ENCODE peak calls at places on chromosomes 3 and 15, in four cellular contexts. K is GM12878, L is Peyer's patch, X is heart left ventricle. B is an unnamed sample.

GRCh38 chr3:149352556-149352955 is 19.1 kb upstream of the TM4SF18 start:
- DNase-seq in X (peak), K (no peak), L (peak), B (no peak)

GRCh38 chr3:164521644-164522043 is 556.7 kb downstream of the SI start:
- DNase-seq in L (no peak), X (no peak), K (no peak), B (no peak)

GRCh38 chr15:94671845-94672524 is 440.6 kb downstream of the MCTP2 start:
- DNase-seq in K (no peak), X (peak), L (no peak), B (peak)

GRCh38 chr3:46469680-46470357 is 5.1 kb upstream of the LTF start:
- DNase-seq in K (no peak), L (no peak), X (no peak), B (no peak)

GRCh38 chr3:156218353-156218744 is 98.0 kb downstream of the KCNAB1 start:
- DNase-seq in K (no peak), L (no peak), X (no peak), B (no peak)

GRCh38 chr3:69343875-69344274 is 42.0 kb downstream of the FRMD4B start:
- DNase-seq in X (no peak), K (no peak), L (no peak), B (no peak)

GRCh38 chr3:157981819-157982218 is 124.4 kb downstream of the SHOX2 start:
- DNase-seq in X (no peak), K (no peak), L (no peak), B (no peak)

GRCh38 chr3:148723591-148723990 is 25.9 kb downstream of the AGTR1 start:
- DNase-seq in X (no peak), K (no peak), L (no peak), B (no peak)

GRCh38 chr3:126040386-126040785 is 43.5 kb downstream of the SLC41A3 start:
- DNase-seq in L (no peak), K (no peak), X (no peak), B (peak)

GRCh38 chr3:52339612-52340011 is 23.5 kb downstream of the DNAH1 start:
- DNase-seq in X (peak), K (peak), L (no peak), B (no peak)

GRCh38 chr3:45446706-45447105 is 58.3 kb downstream of the LARS2 start:
- DNase-seq in K (no peak), X (no peak), L (no peak), B (no peak)

GRCh38 chr3:157073810-157074209 is 86.1 kb downstream of the CCNL1 start:
- DNase-seq in L (no peak), K (no peak), X (no peak), B (peak)

GRCh38 chr3:278300-279064 is 81.9 kb downstream of the CHL1 start:
- DNase-seq in X (no peak), L (no peak), K (peak), B (no peak)

GRCh38 chr3:139389552-139390368 is at the start of gene COPB2:
- DNase-seq in K (peak), L (peak), X (peak), B (peak)

GRCh38 chr3:137815251-137815650 is 51.1 kb downstream of the SOX14 start:
- DNase-seq in X (no peak), K (no peak), L (no peak), B (no peak)

GRCh38 chr15:90225047-90225446 is 8.7 kb downstream of the CIB1 start:
- DNase-seq in K (no peak), L (no peak), X (no peak), B (no peak)

GRCh38 chr3:130825762-130826297 is 68.1 kb upstream of the ATP2C1 start:
- DNase-seq in X (no peak), K (no peak), L (no peak), B (no peak)

GRCh38 chr15:25600751-25601150 is 161.9 kb upstream of the UBE3A start:
- DNase-seq in K (no peak), X (no peak), L (no peak), B (no peak)

GRCh38 chr15:41512512-41513281 is 930 bp downstream of the LTK start:
- DNase-seq in K (no peak), L (peak), X (peak), B (no peak)

GRCh38 chr3:148459931-148460513 is 237.7 kb upstream of the AGTR1 start:
- DNase-seq in K (no peak), X (no peak), L (no peak), B (no peak)

GRCh38 chr3:4997946-4998345 is 18.7 kb downstream of the BHLHE40 start:
- DNase-seq in K (no peak), X (no peak), L (no peak), B (no peak)

GRCh38 chr15:83436513-83437158 is 10.5 kb upstream of the SH3GL3 start:
- DNase-seq in X (no peak), L (no peak), K (no peak), B (peak)

GRCh38 chr3:124489506-124489905 is 240.7 kb upstream of the UMPS start:
- DNase-seq in L (no peak), K (no peak), X (no peak), B (peak)

GRCh38 chr3:170180107-170180951 is 1.2 kb downstream of the PHC3 start:
- DNase-seq in K (no peak), L (peak), X (no peak), B (no peak)

GRCh38 chr3:69182588-69183299 is 60.3 kb upstream of the LMOD3 start:
- DNase-seq in K (no peak), L (no peak), X (no peak), B (no peak)

GRCh38 chr3:13951184-13951583 is 71.3 kb upstream of the WNT7A start:
- DNase-seq in X (no peak), K (no peak), L (no peak), B (no peak)

GRCh38 chr3:8589880-8590556 is 54.6 kb downstream of the SSUH2 start:
- DNase-seq in L (no peak), K (no peak), X (no peak), B (no peak)

GRCh38 chr3:114205541-114205940 is 26.7 kb upstream of the DRD3 start:
- DNase-seq in L (no peak), K (no peak), X (no peak), B (no peak)

GRCh38 chr3:33083958-33084357 is 13.0 kb downstream of the GLB1 start:
- DNase-seq in L (no peak), X (no peak), K (no peak), B (no peak)

GRCh38 chr15:62020576-62021160 is 39.6 kb downstream of the VPS13C start:
- DNase-seq in L (no peak), K (no peak), X (no peak), B (no peak)

GRCh38 chr3:102092617-102093466 is 243.5 kb downstream of the NFKBIZ start:
- DNase-seq in K (no peak), X (no peak), L (no peak), B (no peak)

GRCh38 chr3:50388720-50389352 is 29.5 kb upstream of the TMEM115 start:
- DNase-seq in K (no peak), X (no peak), L (no peak), B (no peak)
- TF ChIP-seq CTCF in K (no peak), X (no peak), L (no peak), B (no peak)

GRCh38 chr3:15685927-15686326 is 84.4 kb downstream of the BTD start:
- DNase-seq in X (no peak), K (no peak), L (no peak), B (no peak)

GRCh38 chr3:15681668-15682067 is 80.1 kb downstream of the BTD start:
- DNase-seq in K (no peak), X (no peak), L (no peak), B (no peak)

GRCh38 chr3:15683253-15683652 is 81.7 kb downstream of the BTD start:
- DNase-seq in X (no peak), K (no peak), L (no peak), B (no peak)

GRCh38 chr3:15679306-15679705 is 77.8 kb downstream of the BTD start:
- DNase-seq in K (no peak), L (no peak), X (no peak), B (no peak)

DNA sequence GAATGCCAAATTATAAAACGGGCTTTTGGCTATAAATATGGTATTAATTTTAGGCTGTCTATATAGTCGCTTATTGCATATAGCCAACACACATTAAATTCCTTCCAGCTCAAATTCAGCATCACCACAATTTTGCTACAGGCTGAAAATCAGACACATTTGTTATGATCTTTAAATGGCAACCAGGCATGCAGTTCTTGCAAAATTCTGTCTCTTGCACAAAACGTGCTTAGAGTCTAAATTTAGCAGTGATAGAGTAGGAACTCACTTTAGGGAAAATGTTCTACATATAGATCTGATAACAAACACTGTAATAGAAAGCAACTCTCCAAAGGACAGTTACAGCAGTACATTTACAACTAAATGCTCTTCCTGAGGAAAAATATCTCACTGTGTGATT is 81.2 kb downstream of the BTD start:
- DNase-seq in L (no peak), X (no peak), K (no peak), B (no peak)
- H3K27ac ChIP-seq in L (no peak), X (no peak), K (no peak), B (no peak)

GRCh38 chr3:197297020-197297419 is 1.4 kb downstream of the DLG1 start:
- DNase-seq in L (no peak), K (no peak), X (no peak), B (no peak)

GRCh38 chr3:197300361-197300760 is 1.9 kb upstream of the DLG1 start:
- DNase-seq in L (no peak), X (no peak), K (no peak), B (no peak)

GRCh38 chr3:197297476-197298340 is 704 bp downstream of the DLG1 start:
- DNase-seq in L (peak), K (no peak), X (peak), B (peak)

GRCh38 chr3:197298858-197299854 is 744 bp upstream of the DLG1 start:
- DNase-seq in K (no peak), L (peak), X (peak), B (no peak)

DNA sequence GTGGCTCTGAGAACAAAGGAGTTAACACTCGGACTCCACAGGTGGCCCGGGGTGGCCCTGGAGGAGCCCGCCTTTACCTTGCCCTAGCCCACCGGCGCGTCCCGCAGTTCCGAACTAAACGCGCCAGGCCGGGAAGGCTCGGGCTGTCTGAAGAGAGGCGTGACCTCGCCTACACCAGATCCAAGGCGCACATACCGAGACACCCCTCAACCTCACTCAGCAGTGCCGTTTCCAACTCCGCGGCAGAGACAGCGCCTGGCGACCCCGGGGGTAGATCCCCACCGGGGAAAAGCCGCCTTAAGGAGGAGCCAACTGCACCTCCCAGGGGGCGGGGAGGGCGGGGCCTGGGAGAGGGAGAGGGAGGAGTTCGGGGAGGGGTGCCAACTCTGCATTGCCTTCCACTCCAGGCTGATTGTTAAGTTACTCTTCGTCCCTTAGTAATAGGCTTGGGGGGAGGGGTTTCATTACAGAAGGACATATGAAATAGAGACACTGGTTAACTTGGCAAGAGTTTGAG is at the start of gene DLG1:
- DNase-seq in K (peak), X (peak), L (peak), B (peak)
- TF ChIP-seq POLR2A in K (peak), X (no peak), L (peak), B (peak)

GRCh38 chr15:69161878-69162213 is 1.4 kb downstream of the GLCE start:
- DNase-seq in L (no peak), K (no peak), X (no peak), B (no peak)

GRCh38 chr15:69160141-69160975 is at the start of gene GLCE:
- DNase-seq in K (peak), L (peak), X (peak), B (peak)

GRCh38 chr15:69159805-69160140 is 662 bp upstream of the GLCE start:
- DNase-seq in K (no peak), L (no peak), X (no peak), B (no peak)

GRCh38 chr15:69163124-69163669 is 2.8 kb downstream of the GLCE start:
- DNase-seq in L (no peak), X (no peak), K (no peak), B (no peak)

DNA sequence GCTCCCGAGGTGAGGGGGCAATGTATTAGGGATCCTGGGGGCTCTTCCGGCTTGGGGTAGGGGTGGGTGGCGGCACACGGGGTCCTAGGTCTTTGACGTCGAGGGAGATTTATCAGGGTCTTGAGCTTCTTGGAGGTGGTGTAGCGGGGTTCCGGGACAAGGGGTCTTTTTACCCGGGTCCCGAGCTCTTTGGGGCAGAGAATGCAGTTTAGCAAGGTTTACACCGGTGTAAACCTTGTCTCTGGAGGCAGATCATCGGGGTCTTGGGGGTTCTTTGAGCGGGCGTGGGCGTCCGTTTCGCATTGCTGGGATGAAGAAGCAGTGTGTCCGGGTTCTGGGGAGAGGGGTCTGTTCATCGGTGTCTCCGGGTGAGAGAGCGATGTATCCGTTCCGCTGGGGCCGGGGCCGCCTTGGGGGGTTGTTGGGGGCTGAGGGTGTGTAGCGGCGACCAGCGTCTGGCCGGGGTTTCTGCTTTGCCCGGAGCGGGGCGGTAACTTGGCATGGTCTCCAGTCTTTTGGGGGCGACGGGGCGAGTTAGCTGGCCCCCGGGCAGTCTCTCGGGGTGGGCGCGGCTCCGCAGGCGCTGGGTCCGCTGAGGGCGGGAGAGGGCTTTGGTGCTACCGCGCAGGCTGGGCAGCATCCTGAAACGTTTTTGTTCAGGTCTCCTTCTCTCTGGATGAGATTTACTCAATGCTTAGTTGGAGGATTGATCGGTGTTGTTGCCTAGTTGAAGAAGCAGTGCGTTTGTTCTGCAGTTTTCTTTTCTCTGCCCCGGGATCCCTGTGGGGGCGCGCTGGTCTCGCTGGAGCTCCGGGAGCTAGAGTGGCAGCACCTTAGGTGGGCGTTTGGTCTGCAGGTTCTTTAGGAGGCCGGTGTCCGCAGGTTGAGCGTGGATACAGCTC is 792 bp downstream of the GLCE start:
- DNase-seq in X (peak), K (no peak), L (peak), B (no peak)
- TF ChIP-seq CTCF in X (peak), K (peak), L (no peak), B (peak)

GRCh38 chr15:79450648-79451047 is 18.5 kb downstream of the MINAR1 start:
- DNase-seq in X (no peak), K (no peak), L (no peak), B (peak)

GRCh38 chr15:79452244-79453051 is 20.3 kb downstream of the MINAR1 start:
- DNase-seq in X (no peak), L (no peak), K (no peak), B (peak)

GRCh38 chr15:79453446-79453845 is 21.3 kb downstream of the MINAR1 start:
- DNase-seq in X (no peak), K (no peak), L (no peak), B (peak)

GRCh38 chr15:79455361-79455760 is 23.2 kb downstream of the MINAR1 start:
- DNase-seq in K (no peak), X (no peak), L (no peak), B (peak)

DNA sequence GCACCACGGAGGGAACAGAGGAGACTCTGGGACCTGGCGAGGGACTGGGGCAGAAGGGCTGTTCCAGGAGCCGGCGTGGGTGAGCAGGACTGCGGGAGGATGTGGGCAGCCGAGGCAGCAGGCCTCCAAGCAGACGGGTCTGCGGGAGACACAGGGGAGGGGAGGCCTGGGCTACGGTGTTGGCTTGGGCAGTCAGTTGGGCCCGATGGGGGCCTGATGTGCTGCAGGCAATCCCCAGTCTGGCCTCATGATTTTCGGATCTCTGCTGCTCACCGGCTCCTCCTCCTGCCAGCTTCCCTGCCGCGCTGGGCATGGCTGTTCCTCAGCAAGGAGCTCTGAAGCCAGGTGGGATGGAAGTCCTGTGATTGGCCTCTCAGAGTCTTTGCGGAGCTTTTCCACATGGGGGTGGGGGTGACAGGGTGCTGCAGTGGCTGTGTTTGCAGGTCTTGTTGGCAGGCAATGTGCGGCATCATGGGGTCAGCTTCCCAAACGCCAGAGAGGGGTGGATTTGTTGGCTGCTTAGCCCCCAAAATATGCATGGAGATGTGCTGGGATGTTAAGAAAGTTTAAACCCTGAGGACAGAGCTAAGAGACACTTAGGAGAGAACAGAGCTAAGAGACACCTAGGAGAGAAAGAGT is 19.3 kb downstream of the MINAR1 start:
- DNase-seq in X (no peak), K (no peak), L (no peak), B (peak)
- H3K27ac ChIP-seq in X (no peak), K (no peak), L (no peak), B (no peak)

GRCh38 chr3:66099541-66100065 is 60.9 kb upstream of the MAGI1 start:
- DNase-seq in X (no peak), L (no peak), K (no peak), B (no peak)
- TF ChIP-seq POLR2A in X (no peak), L (no peak), K (no peak), B (no peak)

GRCh38 chr3:195856410-195857084 is 44.8 kb upstream of the MUC4 start:
- DNase-seq in X (no peak), K (no peak), L (no peak), B (no peak)

GRCh38 chr3:195854628-195855300 is 43.0 kb upstream of the MUC4 start:
- DNase-seq in X (peak), L (peak), K (no peak), B (no peak)

GRCh38 chr3:195853036-195853435 is 41.3 kb upstream of the MUC4 start:
- DNase-seq in X (no peak), K (no peak), L (peak), B (no peak)

GRCh38 chr3:195853930-195854478 is 42.3 kb upstream of the MUC4 start:
- DNase-seq in X (no peak), K (no peak), L (peak), B (no peak)

GRCh38 chr3:195855471-195856409 is 44.0 kb upstream of the MUC4 start:
- DNase-seq in L (peak), X (no peak), K (no peak), B (no peak)
- TF ChIP-seq CTCF in L (peak), X (no peak), K (peak), B (no peak)

DNA sequence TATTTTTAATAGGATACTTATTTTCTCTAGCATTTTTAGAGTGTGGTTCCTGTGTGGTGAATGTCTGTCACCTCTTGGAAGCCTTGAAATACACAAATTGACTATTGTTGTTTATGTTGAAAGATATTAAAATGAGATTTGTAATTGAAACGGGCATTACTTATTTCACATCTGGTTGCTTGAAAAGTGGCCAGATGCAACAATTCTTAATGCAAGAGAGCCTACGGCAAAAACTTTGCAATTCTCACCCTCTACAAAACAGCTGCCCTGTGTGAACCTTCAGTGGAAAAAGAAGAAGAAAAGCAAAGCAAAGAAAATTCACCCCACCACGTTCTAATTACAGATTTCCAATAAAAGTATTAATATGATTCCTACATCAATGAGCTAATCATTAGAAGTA is 46.6 kb downstream of the PPARG start:
- DNase-seq in L (no peak), X (no peak), K (no peak), B (no peak)
- H3K27ac ChIP-seq in L (no peak), X (no peak), K (no peak), B (no peak)

GRCh38 chr3:195059006-195059350 is 212.0 kb downstream of the XXYLT1 start:
- DNase-seq in K (no peak), X (peak), L (peak), B (no peak)
- TF ChIP-seq POLR2A in K (no peak), X (no peak), L (no peak), B (no peak)

B was measured in esophagus muscularis mucosa.